ENCODE peak calls at places on chromosome 11, in ten cellular contexts. One of them, this sample, is unnamed. For H3K9me3 and H3K4me1, the result is how much of the 10 kb centered on the place peaks cover.

GRCh38 chr11:128886401-128887119 is 4.6 kb upstream of the KCNJ5 start:
- DNase-seq in CD8-positive, alpha-beta memory T cell: no peak
- DNase-seq in CD4-positive, alpha-beta memory T cell: no peak
- DNase-seq in HAP-1: peak
- DNase-seq in A549: no peak
- DNase-seq in adrenal gland: no peak
- DNase-seq in heart left ventricle: no peak
- DNase-seq in BE2C: no peak
- DNase-seq in naive thymus-derived CD4-positive, alpha-beta T cell: no peak
- DNase-seq in body of pancreas: peak
- DNase-seq in this sample: no peak

GRCh38 chr11:126277780-126278179 is 5.1 kb upstream of the TIRAP start:
- DNase-seq in CD8-positive, alpha-beta memory T cell: no peak
- DNase-seq in CD4-positive, alpha-beta memory T cell: no peak
- DNase-seq in HAP-1: no peak
- DNase-seq in A549: no peak
- DNase-seq in adrenal gland: no peak
- DNase-seq in heart left ventricle: no peak
- DNase-seq in BE2C: no peak
- DNase-seq in naive thymus-derived CD4-positive, alpha-beta T cell: no peak
- DNase-seq in body of pancreas: no peak
- DNase-seq in this sample: no peak

GRCh38 chr11:134741453-134742227 is 329.6 kb upstream of the B3GAT1 start:
- DNase-seq in CD8-positive, alpha-beta memory T cell: no peak
- DNase-seq in CD4-positive, alpha-beta memory T cell: no peak
- DNase-seq in HAP-1: no peak
- DNase-seq in A549: no peak
- DNase-seq in adrenal gland: peak
- DNase-seq in heart left ventricle: no peak
- DNase-seq in BE2C: no peak
- DNase-seq in naive thymus-derived CD4-positive, alpha-beta T cell: no peak
- DNase-seq in body of pancreas: no peak
- DNase-seq in this sample: no peak

GRCh38 chr11:15509082-15509481 is 394.4 kb downstream of the INSC start:
- DNase-seq in CD8-positive, alpha-beta memory T cell: no peak
- DNase-seq in CD4-positive, alpha-beta memory T cell: no peak
- DNase-seq in HAP-1: no peak
- DNase-seq in A549: no peak
- DNase-seq in adrenal gland: no peak
- DNase-seq in heart left ventricle: no peak
- DNase-seq in BE2C: no peak
- DNase-seq in naive thymus-derived CD4-positive, alpha-beta T cell: no peak
- DNase-seq in body of pancreas: no peak
- DNase-seq in this sample: no peak

GRCh38 chr11:126103150-126103549 is 40.5 kb upstream of the CDON start:
- DNase-seq in CD8-positive, alpha-beta memory T cell: no peak
- DNase-seq in CD4-positive, alpha-beta memory T cell: no peak
- DNase-seq in HAP-1: no peak
- DNase-seq in A549: no peak
- DNase-seq in adrenal gland: no peak
- DNase-seq in heart left ventricle: no peak
- DNase-seq in BE2C: peak
- DNase-seq in naive thymus-derived CD4-positive, alpha-beta T cell: no peak
- DNase-seq in body of pancreas: no peak
- DNase-seq in this sample: no peak

GRCh38 chr11:74276581-74276980 is 34.9 kb downstream of the P4HA3 start:
- DNase-seq in CD8-positive, alpha-beta memory T cell: no peak
- DNase-seq in CD4-positive, alpha-beta memory T cell: no peak
- DNase-seq in HAP-1: no peak
- DNase-seq in A549: no peak
- DNase-seq in adrenal gland: no peak
- DNase-seq in heart left ventricle: no peak
- DNase-seq in BE2C: no peak
- DNase-seq in naive thymus-derived CD4-positive, alpha-beta T cell: no peak
- DNase-seq in body of pancreas: no peak
- DNase-seq in this sample: no peak

GRCh38 chr11:115724709-115725108 is 220.5 kb upstream of the CADM1 start:
- DNase-seq in CD8-positive, alpha-beta memory T cell: no peak
- DNase-seq in CD4-positive, alpha-beta memory T cell: no peak
- DNase-seq in HAP-1: no peak
- DNase-seq in A549: no peak
- DNase-seq in adrenal gland: no peak
- DNase-seq in heart left ventricle: no peak
- DNase-seq in BE2C: no peak
- DNase-seq in naive thymus-derived CD4-positive, alpha-beta T cell: no peak
- DNase-seq in body of pancreas: no peak
- DNase-seq in this sample: no peak

GRCh38 chr11:129750343-129751292 is 65.0 kb upstream of the TMEM45B start:
- DNase-seq in CD8-positive, alpha-beta memory T cell: peak
- DNase-seq in CD4-positive, alpha-beta memory T cell: peak
- DNase-seq in HAP-1: peak
- DNase-seq in A549: peak
- DNase-seq in adrenal gland: peak
- DNase-seq in heart left ventricle: peak
- DNase-seq in BE2C: peak
- DNase-seq in naive thymus-derived CD4-positive, alpha-beta T cell: peak
- DNase-seq in body of pancreas: peak
- DNase-seq in this sample: peak

GRCh38 chr11:113378013-113378412 is 9.6 kb upstream of the ANKK1 start:
- DNase-seq in CD8-positive, alpha-beta memory T cell: no peak
- DNase-seq in CD4-positive, alpha-beta memory T cell: no peak
- DNase-seq in HAP-1: no peak
- DNase-seq in A549: no peak
- DNase-seq in adrenal gland: no peak
- DNase-seq in heart left ventricle: no peak
- DNase-seq in BE2C: no peak
- DNase-seq in naive thymus-derived CD4-positive, alpha-beta T cell: no peak
- DNase-seq in body of pancreas: no peak
- DNase-seq in this sample: no peak

GRCh38 chr11:113270080-113270479 is 44.3 kb upstream of the TTC12 start:
- DNase-seq in CD8-positive, alpha-beta memory T cell: no peak
- DNase-seq in CD4-positive, alpha-beta memory T cell: no peak
- DNase-seq in HAP-1: no peak
- DNase-seq in A549: no peak
- DNase-seq in adrenal gland: no peak
- DNase-seq in heart left ventricle: no peak
- DNase-seq in BE2C: no peak
- DNase-seq in naive thymus-derived CD4-positive, alpha-beta T cell: no peak
- DNase-seq in body of pancreas: no peak
- DNase-seq in this sample: no peak

GRCh38 chr11:72711141-72711540 is 36.9 kb upstream of the PDE2A start:
- DNase-seq in CD8-positive, alpha-beta memory T cell: no peak
- DNase-seq in CD4-positive, alpha-beta memory T cell: no peak
- DNase-seq in HAP-1: no peak
- DNase-seq in A549: no peak
- DNase-seq in adrenal gland: no peak
- DNase-seq in heart left ventricle: no peak
- DNase-seq in BE2C: no peak
- DNase-seq in naive thymus-derived CD4-positive, alpha-beta T cell: no peak
- DNase-seq in body of pancreas: no peak
- DNase-seq in this sample: no peak

GRCh38 chr11:47348131-47348802 is 4.2 kb downstream of the MYBPC3 start:
- DNase-seq in CD8-positive, alpha-beta memory T cell: no peak
- DNase-seq in CD4-positive, alpha-beta memory T cell: no peak
- DNase-seq in HAP-1: no peak
- DNase-seq in A549: no peak
- DNase-seq in adrenal gland: no peak
- DNase-seq in heart left ventricle: peak
- DNase-seq in BE2C: no peak
- DNase-seq in naive thymus-derived CD4-positive, alpha-beta T cell: no peak
- DNase-seq in body of pancreas: no peak
- DNase-seq in this sample: no peak

GRCh38 chr11:119729581-119730346 is 764 bp upstream of the NECTIN1 start:
- DNase-seq in CD8-positive, alpha-beta memory T cell: no peak
- DNase-seq in CD4-positive, alpha-beta memory T cell: no peak
- DNase-seq in HAP-1: no peak
- DNase-seq in A549: peak
- DNase-seq in adrenal gland: peak
- DNase-seq in heart left ventricle: peak
- DNase-seq in BE2C: peak
- DNase-seq in naive thymus-derived CD4-positive, alpha-beta T cell: no peak
- DNase-seq in body of pancreas: peak
- DNase-seq in this sample: no peak

GRCh38 chr11:116931206-116931953 is 94.0 kb upstream of the APOA1 start:
- DNase-seq in CD8-positive, alpha-beta memory T cell: peak
- DNase-seq in CD4-positive, alpha-beta memory T cell: peak
- DNase-seq in HAP-1: no peak
- DNase-seq in A549: no peak
- DNase-seq in adrenal gland: no peak
- DNase-seq in heart left ventricle: peak
- DNase-seq in BE2C: no peak
- DNase-seq in naive thymus-derived CD4-positive, alpha-beta T cell: peak
- DNase-seq in body of pancreas: no peak
- DNase-seq in this sample: peak

GRCh38 chr11:91100432-91100831 is 877.6 kb upstream of the CHORDC1 start:
- DNase-seq in CD8-positive, alpha-beta memory T cell: no peak
- DNase-seq in CD4-positive, alpha-beta memory T cell: no peak
- DNase-seq in HAP-1: no peak
- DNase-seq in A549: no peak
- DNase-seq in adrenal gland: no peak
- DNase-seq in heart left ventricle: no peak
- DNase-seq in BE2C: no peak
- DNase-seq in naive thymus-derived CD4-positive, alpha-beta T cell: no peak
- DNase-seq in body of pancreas: no peak
- DNase-seq in this sample: no peak

GRCh38 chr11:518463-519202 is 11.6 kb upstream of the RNH1 start:
- DNase-seq in CD8-positive, alpha-beta memory T cell: peak
- DNase-seq in CD4-positive, alpha-beta memory T cell: peak
- DNase-seq in HAP-1: peak
- DNase-seq in A549: peak
- DNase-seq in adrenal gland: peak
- DNase-seq in heart left ventricle: peak
- DNase-seq in BE2C: peak
- DNase-seq in naive thymus-derived CD4-positive, alpha-beta T cell: peak
- DNase-seq in body of pancreas: peak
- DNase-seq in this sample: peak

GRCh38 chr11:84291996-84292395 is 1005.8 kb upstream of the CCDC90B start:
- DNase-seq in CD8-positive, alpha-beta memory T cell: no peak
- DNase-seq in CD4-positive, alpha-beta memory T cell: no peak
- DNase-seq in HAP-1: no peak
- DNase-seq in A549: no peak
- DNase-seq in adrenal gland: no peak
- DNase-seq in heart left ventricle: no peak
- DNase-seq in BE2C: no peak
- DNase-seq in naive thymus-derived CD4-positive, alpha-beta T cell: no peak
- DNase-seq in body of pancreas: no peak
- DNase-seq in this sample: no peak

GRCh38 chr11:86576946-86577624 is 95.3 kb downstream of the ME3 start:
- DNase-seq in CD8-positive, alpha-beta memory T cell: no peak
- DNase-seq in CD4-positive, alpha-beta memory T cell: no peak
- DNase-seq in HAP-1: no peak
- DNase-seq in A549: no peak
- DNase-seq in adrenal gland: no peak
- DNase-seq in heart left ventricle: no peak
- DNase-seq in BE2C: no peak
- DNase-seq in naive thymus-derived CD4-positive, alpha-beta T cell: no peak
- DNase-seq in body of pancreas: no peak
- DNase-seq in this sample: no peak

DNA sequence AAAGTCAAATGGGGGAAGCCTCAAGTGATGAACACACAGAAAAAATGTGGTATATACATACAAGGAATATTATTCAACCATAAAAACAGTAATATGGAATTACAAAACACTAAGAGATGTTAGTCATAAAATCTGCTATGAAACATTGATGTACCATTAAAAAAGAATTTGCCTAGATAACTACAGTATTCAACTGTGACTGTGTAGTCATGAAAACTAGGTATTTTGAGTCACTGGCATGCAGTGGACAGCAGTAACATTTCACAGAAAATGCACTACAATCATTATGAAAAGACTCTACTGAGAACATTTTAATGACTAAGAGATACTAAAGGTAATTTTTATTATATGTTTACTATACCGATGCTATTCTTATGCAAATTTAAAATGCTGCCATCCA is 11.7 kb downstream of the ZNF195 start:
- DNase-seq in CD8-positive, alpha-beta memory T cell: no peak
- DNase-seq in CD4-positive, alpha-beta memory T cell: no peak
- DNase-seq in HAP-1: no peak
- DNase-seq in A549: no peak
- DNase-seq in adrenal gland: no peak
- DNase-seq in heart left ventricle: no peak
- DNase-seq in BE2C: no peak
- DNase-seq in naive thymus-derived CD4-positive, alpha-beta T cell: no peak
- DNase-seq in body of pancreas: no peak
- DNase-seq in this sample: no peak
- H3K9me3 ChIP-seq in CD8-positive, alpha-beta memory T cell: under half
- H3K9me3 ChIP-seq in CD4-positive, alpha-beta memory T cell: under half
- H3K9me3 ChIP-seq in HAP-1: under half
- H3K9me3 ChIP-seq in A549: half or more
- H3K9me3 ChIP-seq in adrenal gland: under half
- H3K9me3 ChIP-seq in heart left ventricle: under half
- H3K9me3 ChIP-seq in BE2C: under half
- H3K9me3 ChIP-seq in naive thymus-derived CD4-positive, alpha-beta T cell: under half
- H3K9me3 ChIP-seq in body of pancreas: under half
- H3K9me3 ChIP-seq in this sample: under half

GRCh38 chr11:12129227-12129626 is 18.8 kb downstream of the MICAL2 start:
- DNase-seq in CD8-positive, alpha-beta memory T cell: no peak
- DNase-seq in CD4-positive, alpha-beta memory T cell: no peak
- DNase-seq in HAP-1: no peak
- DNase-seq in A549: no peak
- DNase-seq in adrenal gland: no peak
- DNase-seq in heart left ventricle: no peak
- DNase-seq in BE2C: no peak
- DNase-seq in naive thymus-derived CD4-positive, alpha-beta T cell: no peak
- DNase-seq in body of pancreas: no peak
- DNase-seq in this sample: no peak
- H3K4me1 ChIP-seq in CD8-positive, alpha-beta memory T cell: under half
- H3K4me1 ChIP-seq in CD4-positive, alpha-beta memory T cell: under half
- H3K4me1 ChIP-seq in HAP-1: under half
- H3K4me1 ChIP-seq in A549: under half
- H3K4me1 ChIP-seq in adrenal gland: under half
- H3K4me1 ChIP-seq in heart left ventricle: under half
- H3K4me1 ChIP-seq in BE2C: under half
- H3K4me1 ChIP-seq in naive thymus-derived CD4-positive, alpha-beta T cell: under half
- H3K4me1 ChIP-seq in body of pancreas: under half
- H3K4me1 ChIP-seq in this sample: under half

DNA sequence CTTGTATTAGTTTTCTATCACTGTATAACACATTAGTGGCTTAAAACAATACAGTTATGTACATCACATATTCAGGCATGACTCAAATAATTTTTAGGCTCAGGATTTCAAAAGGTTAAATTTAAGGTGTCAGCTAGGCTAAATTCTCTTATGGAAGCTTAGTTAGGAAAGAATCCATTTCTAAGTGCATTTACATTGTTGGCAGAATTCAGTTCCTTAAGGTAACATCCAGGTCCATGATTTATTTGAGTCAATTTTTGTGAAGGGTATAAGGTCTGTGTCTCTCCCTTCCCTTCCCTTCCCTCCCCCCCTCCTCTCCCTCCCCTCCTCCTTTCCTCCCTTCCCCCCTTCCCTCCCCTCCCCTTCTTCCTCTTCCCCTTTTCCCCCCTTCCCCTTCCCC is 399.0 kb upstream of the CNTN5 start:
- DNase-seq in CD8-positive, alpha-beta memory T cell: no peak
- DNase-seq in CD4-positive, alpha-beta memory T cell: no peak
- DNase-seq in HAP-1: no peak
- DNase-seq in A549: no peak
- DNase-seq in adrenal gland: no peak
- DNase-seq in heart left ventricle: no peak
- DNase-seq in BE2C: no peak
- DNase-seq in naive thymus-derived CD4-positive, alpha-beta T cell: no peak
- DNase-seq in body of pancreas: no peak
- DNase-seq in this sample: no peak
- H3K9me3 ChIP-seq in CD8-positive, alpha-beta memory T cell: under half
- H3K9me3 ChIP-seq in CD4-positive, alpha-beta memory T cell: under half
- H3K9me3 ChIP-seq in HAP-1: under half
- H3K9me3 ChIP-seq in A549: under half
- H3K9me3 ChIP-seq in adrenal gland: under half
- H3K9me3 ChIP-seq in heart left ventricle: under half
- H3K9me3 ChIP-seq in BE2C: under half
- H3K9me3 ChIP-seq in naive thymus-derived CD4-positive, alpha-beta T cell: under half
- H3K9me3 ChIP-seq in body of pancreas: under half
- H3K9me3 ChIP-seq in this sample: under half

GRCh38 chr11:122659676-122660571 is 4.4 kb downstream of the UBASH3B start:
- DNase-seq in CD8-positive, alpha-beta memory T cell: no peak
- DNase-seq in CD4-positive, alpha-beta memory T cell: no peak
- DNase-seq in HAP-1: no peak
- DNase-seq in A549: no peak
- DNase-seq in adrenal gland: no peak
- DNase-seq in heart left ventricle: no peak
- DNase-seq in BE2C: no peak
- DNase-seq in naive thymus-derived CD4-positive, alpha-beta T cell: no peak
- DNase-seq in body of pancreas: no peak
- DNase-seq in this sample: no peak
- H3K4me1 ChIP-seq in CD8-positive, alpha-beta memory T cell: half or more
- H3K4me1 ChIP-seq in CD4-positive, alpha-beta memory T cell: half or more
- H3K4me1 ChIP-seq in HAP-1: under half
- H3K4me1 ChIP-seq in A549: half or more
- H3K4me1 ChIP-seq in adrenal gland: under half
- H3K4me1 ChIP-seq in heart left ventricle: under half
- H3K4me1 ChIP-seq in BE2C: under half
- H3K4me1 ChIP-seq in naive thymus-derived CD4-positive, alpha-beta T cell: under half
- H3K4me1 ChIP-seq in body of pancreas: under half
- H3K4me1 ChIP-seq in this sample: under half